ENCODE peak calls at places on chromosomes 4 and X, in nine cellular contexts. Q, V, O, S, T, R, J, L and X are unnamed samples.

GRCh38 chr4:65316534-65316933 is 353.8 kb downstream of the EPHA5 start:
- ATAC-seq in T (no peak), L (no peak), V (no peak), J (peak), R (no peak), O (no peak), Q (no peak), S (no peak), X (no peak)

GRCh38 chrX:150036181-150036580 is 97.9 kb upstream of the EOLA2 start:
- ATAC-seq in L (peak), V (peak), Q (peak), T (peak), O (no peak), S (peak), J (no peak), R (no peak), X (no peak)

GRCh38 chrX:138485224-138485623 is 226.3 kb downstream of the FGF13 start:
- ATAC-seq in J (no peak), S (no peak), V (no peak), Q (no peak), L (no peak), O (no peak), R (no peak), T (no peak), X (no peak)

GRCh38 chr4:169510617-169511016 is 101.8 kb downstream of the NEK1 start:
- ATAC-seq in T (no peak), L (no peak), V (no peak), R (no peak), S (no peak), Q (no peak), O (no peak), J (no peak), X (no peak)

GRCh38 chr4:185657191-185657590 is 121.9 kb upstream of the PDLIM3 start:
- ATAC-seq in V (no peak), O (no peak), L (no peak), Q (no peak), J (no peak), R (no peak), S (no peak), T (no peak), X (peak)

GRCh38 chr4:40363945-40364344 is 28.8 kb downstream of the CHRNA9 start:
- ATAC-seq in L (no peak), J (no peak), R (no peak), V (peak), Q (no peak), S (no peak), O (no peak), T (no peak), X (no peak)

GRCh38 chr4:86976801-86977485 is 42.1 kb downstream of the AFF1 start:
- ATAC-seq in J (peak), R (no peak), T (peak), Q (peak), O (no peak), V (peak), L (no peak), S (no peak), X (no peak)

GRCh38 chrX:64352084-64352483 is 43.2 kb downstream of the MTMR8 start:
- ATAC-seq in L (no peak), V (no peak), R (no peak), Q (no peak), S (no peak), T (no peak), J (no peak), O (no peak), X (no peak)

GRCh38 chrX:24465524-24465850 is 401 bp downstream of the PDK3 start:
- ATAC-seq in J (peak), V (no peak), S (no peak), O (no peak), R (no peak), T (peak), L (no peak), Q (no peak), X (no peak)

GRCh38 chr4:147596976-147597375 is 20.2 kb upstream of the TMEM184C start:
- ATAC-seq in T (no peak), J (no peak), L (peak), R (peak), Q (peak), S (peak), V (peak), O (peak), X (no peak)

GRCh38 chrX:22365460-22365859 is 92.7 kb downstream of the CBLL2 start:
- ATAC-seq in J (no peak), T (no peak), V (peak), R (no peak), S (no peak), L (peak), O (no peak), Q (peak), X (no peak)

GRCh38 chrX:103552236-103552635 is 32.9 kb upstream of the RAB40A start:
- ATAC-seq in S (peak), T (peak), R (no peak), O (peak), V (no peak), J (no peak), L (no peak), Q (no peak), X (no peak)

GRCh38 chrX:149837639-149838038 is 43.3 kb upstream of the MAGEA8 start:
- ATAC-seq in R (no peak), S (no peak), Q (no peak), L (no peak), O (no peak), V (no peak), T (no peak), J (peak), X (no peak)

GRCh38 chr4:70734168-70734954 is 12.6 kb downstream of the RUFY3 start:
- ATAC-seq in L (peak), R (peak), Q (peak), J (peak), S (peak), O (peak), T (peak), V (no peak), X (peak)

GRCh38 chr4:55458164-55458563 is 62.4 kb downstream of the TMEM165 start:
- ATAC-seq in J (no peak), O (no peak), T (no peak), R (peak), S (no peak), L (peak), V (peak), Q (no peak), X (no peak)

GRCh38 chr4:77418333-77418732 is 187.3 kb upstream of the CXCL13 start:
- ATAC-seq in S (no peak), O (no peak), Q (peak), J (peak), T (peak), L (no peak), R (no peak), V (peak), X (no peak)

GRCh38 chr4:56657128-56657527 is 24.0 kb downstream of the HOPX start:
- ATAC-seq in T (no peak), J (no peak), L (no peak), S (no peak), Q (no peak), R (no peak), V (no peak), O (no peak), X (no peak)
- TF ChIP-seq POLR2A in T (no peak), J (no peak), L (no peak), S (no peak), Q (no peak), R (no peak), V (no peak), O (no peak), X (no peak)

GRCh38 chr4:3531887-3532713 is at the start of gene LRPAP1:
- ATAC-seq in T (peak), V (peak), R (peak), O (peak), S (peak), L (peak), Q (peak), J (peak), X (peak)
- TF ChIP-seq POLR2A in T (no peak), V (peak), R (peak), O (peak), S (peak), L (peak), Q (peak), J (peak), X (peak)

DNA sequence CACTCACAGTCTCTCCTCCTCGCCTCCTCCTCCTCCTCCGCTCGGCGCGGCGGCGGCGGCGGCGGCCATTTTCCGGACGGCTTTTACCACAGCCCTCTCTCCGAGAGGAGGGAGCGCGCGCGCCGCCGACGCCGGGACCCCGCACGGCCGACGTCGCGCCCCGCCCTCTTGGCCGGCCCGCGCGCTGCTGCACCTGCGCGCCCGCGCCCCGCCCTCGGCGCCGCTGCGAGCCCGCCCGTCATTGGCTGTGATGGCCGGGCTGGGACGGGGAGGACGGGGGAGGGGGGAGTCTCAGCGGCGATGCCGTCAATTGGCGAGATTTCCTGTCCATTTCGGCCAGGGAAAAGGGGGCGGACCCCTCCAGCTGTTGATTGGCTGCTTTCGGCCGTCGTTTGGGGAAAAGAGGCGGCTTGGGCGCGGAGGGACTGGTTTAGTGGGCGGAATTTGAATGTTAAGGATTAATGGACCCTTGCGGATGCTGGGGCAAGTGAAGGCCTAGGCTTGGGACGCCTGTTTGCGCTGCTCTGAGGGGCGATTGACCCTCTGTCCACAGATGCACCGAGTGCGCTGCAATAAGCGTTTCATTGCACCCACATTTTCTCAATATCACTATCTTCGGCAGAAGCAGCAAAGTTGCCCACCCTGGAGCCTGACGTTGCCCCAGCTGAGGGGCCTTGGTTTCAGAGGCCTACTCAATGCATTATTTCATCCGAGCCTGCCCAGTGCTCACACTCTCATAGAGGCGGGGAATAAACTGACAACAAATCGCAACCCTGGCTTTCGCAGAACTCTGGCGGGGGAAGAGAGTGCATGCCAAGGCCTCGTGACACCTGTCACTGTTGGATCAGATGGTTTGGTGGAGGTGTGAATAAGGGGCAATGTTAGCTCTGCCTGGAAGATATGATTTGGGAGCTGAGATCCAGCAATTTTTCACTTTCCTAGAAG is at the start of gene MECP2:
- ATAC-seq in O (peak), Q (peak), T (peak), V (peak), J (peak), S (peak), L (peak), R (peak), X (peak)
- TF ChIP-seq POLR2A in O (no peak), Q (peak), T (peak), V (no peak), J (no peak), S (no peak), L (peak), R (no peak), X (no peak)

DNA sequence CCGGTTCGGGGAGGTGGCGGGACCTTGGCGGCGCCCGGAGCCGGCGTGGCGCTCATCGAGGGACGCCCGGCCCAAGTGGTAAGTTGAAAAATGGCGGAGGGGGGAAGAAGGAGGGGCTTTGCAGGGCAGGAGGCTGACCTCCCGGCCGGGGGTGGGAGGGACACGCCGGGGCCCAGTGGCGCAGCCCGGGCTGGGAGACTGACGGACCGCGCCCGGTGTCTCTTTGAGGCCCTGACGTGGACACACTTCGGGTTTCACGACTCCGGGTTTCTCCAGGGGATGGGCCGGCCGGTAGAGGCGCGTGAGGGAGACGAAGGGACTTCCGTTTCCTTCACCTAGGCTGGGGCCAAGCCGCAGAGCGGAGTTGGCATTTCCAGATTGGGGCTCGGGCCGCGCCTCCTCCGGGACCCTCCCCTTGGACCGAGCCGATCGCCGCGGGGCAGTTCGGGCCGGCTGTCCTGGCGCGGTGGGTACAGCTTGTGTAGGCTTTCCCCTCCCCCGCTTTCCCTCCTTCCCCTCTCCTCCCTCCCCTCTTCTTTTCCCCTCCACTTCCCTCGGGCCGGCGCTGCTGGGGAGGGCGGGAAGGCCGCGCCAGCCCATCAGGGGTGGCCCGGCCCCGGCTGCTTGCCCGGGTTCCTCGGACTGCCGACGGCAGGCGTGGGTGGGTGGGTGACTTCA is at the start of gene XIAP:
- ATAC-seq in S (peak), R (peak), T (peak), L (peak), O (peak), J (peak), Q (peak), V (peak), X (peak)
- TF ChIP-seq POLR2A in S (peak), R (peak), T (peak), L (peak), O (peak), J (peak), Q (peak), V (no peak), X (peak)

GRCh38 chr4:2963185-2964076 is at the start of the genes GRK4 and NOP14:
- ATAC-seq in V (peak), T (peak), Q (peak), L (peak), S (peak), R (peak), O (peak), J (peak), X (peak)
- TF ChIP-seq POLR2A in V (peak), T (no peak), Q (peak), L (peak), S (peak), R (no peak), O (peak), J (peak), X (peak)

GRCh38 chrX:39442332-39442731 is 641.1 kb downstream of the MID1IP1 start:
- ATAC-seq in L (no peak), R (no peak), T (no peak), Q (no peak), J (peak), V (no peak), S (no peak), O (no peak), X (no peak)

GRCh38 chrX:39440734-39441305 is 639.6 kb downstream of the MID1IP1 start:
- ATAC-seq in Q (no peak), L (no peak), S (no peak), V (no peak), J (peak), O (no peak), T (no peak), R (no peak), X (no peak)

GRCh38 chrX:39438603-39439602 is 637.6 kb downstream of the MID1IP1 start:
- ATAC-seq in T (peak), V (no peak), S (peak), O (no peak), Q (no peak), R (no peak), L (no peak), J (no peak), X (no peak)

GRCh38 chrX:39437670-39438441 is 636.6 kb downstream of the MID1IP1 start:
- ATAC-seq in T (peak), S (peak), O (no peak), Q (no peak), V (no peak), J (no peak), L (no peak), R (no peak), X (no peak)

GRCh38 chrX:39439910-39440733 is 638.9 kb downstream of the MID1IP1 start:
- ATAC-seq in Q (no peak), T (no peak), S (no peak), V (no peak), R (no peak), O (no peak), J (peak), L (no peak), X (no peak)
- TF ChIP-seq POLR2A in Q (no peak), T (no peak), S (no peak), V (no peak), R (no peak), O (no peak), J (no peak), L (no peak), X (no peak)

GRCh38 chr4:140600408-140600807 is 31.6 kb upstream of the UCP1 start:
- ATAC-seq in J (no peak), R (no peak), Q (no peak), S (no peak), V (no peak), O (no peak), T (peak), L (no peak), X (no peak)
- TF ChIP-seq POLR2A in J (no peak), R (no peak), Q (no peak), S (no peak), V (no peak), O (no peak), T (no peak), L (no peak), X (no peak)

GRCh38 chrX:153944140-153944799 is at the start of gene RENBP:
- ATAC-seq in T (no peak), J (peak), L (no peak), O (no peak), Q (no peak), R (peak), S (peak), V (no peak), X (no peak)
- TF ChIP-seq POLR2A in T (no peak), J (no peak), L (no peak), O (no peak), Q (no peak), R (no peak), S (no peak), V (no peak), X (peak)

DNA sequence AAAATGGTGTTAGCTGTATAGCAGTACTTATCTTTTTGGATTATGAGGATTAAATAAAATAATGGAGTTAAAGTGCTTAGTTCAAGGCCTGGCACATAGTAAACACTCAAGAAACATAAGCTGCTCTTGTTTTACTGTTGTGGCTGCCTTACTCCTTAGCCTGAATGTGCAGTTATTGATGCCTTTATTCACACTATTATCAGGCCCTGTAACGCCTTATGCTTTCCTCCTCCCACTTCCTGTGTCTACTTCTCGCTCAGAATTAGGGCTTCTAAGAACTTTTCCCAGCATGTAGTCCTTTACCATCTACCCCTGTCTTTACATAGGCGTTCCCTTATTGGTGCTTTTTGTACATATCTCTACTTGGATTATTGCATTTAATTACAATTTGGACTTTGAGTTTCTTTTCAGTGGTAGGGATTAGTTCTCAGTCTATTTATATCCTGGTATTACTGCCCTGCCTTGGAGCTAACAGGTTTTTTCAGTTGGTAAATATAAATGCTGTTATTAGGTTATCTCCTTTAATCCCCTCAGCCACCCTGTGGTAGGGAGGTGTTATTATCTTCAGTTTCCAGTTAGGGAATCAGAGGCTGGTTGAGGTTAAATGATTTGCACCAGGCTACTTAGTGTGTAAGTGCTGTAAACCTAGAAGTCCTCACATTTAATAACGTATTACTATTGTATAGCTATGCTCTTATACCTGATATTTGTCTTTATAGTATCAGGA is 83.9 kb downstream of the RBPJ start:
- ATAC-seq in R (no peak), L (no peak), Q (no peak), J (no peak), O (no peak), S (no peak), T (no peak), V (no peak), X (no peak)
- TF ChIP-seq POLR2A in R (no peak), L (no peak), Q (no peak), J (no peak), O (no peak), S (no peak), T (no peak), V (no peak), X (no peak)

DNA sequence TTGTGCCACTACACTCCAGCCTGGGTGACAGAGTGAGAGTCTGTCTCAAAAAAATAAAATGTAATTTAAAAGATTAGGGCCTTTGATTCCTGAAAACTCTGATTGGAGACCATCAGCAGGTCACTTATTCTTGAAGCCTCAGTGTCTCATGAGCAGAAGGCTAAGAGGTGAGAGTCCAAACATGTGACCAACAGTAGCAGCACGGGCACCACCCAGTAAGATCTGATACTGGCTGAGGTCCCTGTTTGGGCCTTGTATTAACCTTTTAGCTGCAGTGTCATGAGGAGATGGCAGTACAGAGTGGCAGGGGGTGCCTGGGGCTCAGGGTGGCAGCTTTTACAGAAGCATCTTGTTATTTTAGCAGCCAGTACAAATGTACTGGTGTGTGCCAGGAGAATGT is 89.3 kb downstream of the FHDC1 start:
- ATAC-seq in L (no peak), R (no peak), T (no peak), Q (no peak), O (no peak), V (no peak), S (no peak), J (no peak), X (no peak)
- TF ChIP-seq POLR2A in L (no peak), R (no peak), T (no peak), Q (no peak), O (no peak), V (no peak), S (no peak), J (no peak), X (no peak)